ENCODE peak calls at places on chromosomes 11 and 22, in nine cellular contexts. K is heart left ventricle, G is fibroblast of pulmonary artery, O is choroid plexus epithelial cell, W is heart right ventricle, H is skeletal muscle cell, U is mesendoderm, D is NB4, B is lower lobe of right lung. X is an unnamed sample.
A peak's percentile ranks its signal among the peaks of the same experiment; 100 is the strongest.

GRCh38 chr11:128690746-128691091 is 3.2 kb upstream of the FLI1 start:
- DNase-seq in K (peak; percentile 58), G (no peak), O (no peak), W (peak; percentile 21), H (no peak), U (peak; percentile 42), D (peak; percentile 46), B (peak; percentile 51), X (no peak)

GRCh38 chr11:75303544-75304224 is 47.8 kb downstream of the ARRB1 start:
- DNase-seq in K (no peak), G (no peak), O (peak; percentile 47), W (no peak), H (no peak), U (no peak), D (no peak), B (no peak), X (no peak)

GRCh38 chr11:93767018-93767417 is 17.1 kb upstream of the MED17 start:
- DNase-seq in K (no peak), G (no peak), O (no peak), W (no peak), H (no peak), U (peak; percentile 45), D (no peak), B (no peak), X (no peak)

GRCh38 chr22:41397143-41397811 is 15.5 kb downstream of the TEF start:
- DNase-seq in K (no peak), G (no peak), O (no peak), W (no peak), H (no peak), U (no peak), D (no peak), B (no peak), X (no peak)

GRCh38 chr22:29479417-29480261 is at the start of gene NEFH:
- DNase-seq in K (no peak), G (no peak), O (no peak), W (no peak), H (no peak), U (no peak), D (no peak), B (no peak), X (no peak)

GRCh38 chr11:9016916-9017642 is 13.3 kb upstream of the NRIP3 start:
- DNase-seq in K (no peak), G (no peak), O (no peak), W (no peak), H (no peak), U (no peak), D (no peak), B (no peak), X (no peak)

GRCh38 chr11:119536801-119537200 is 113.8 kb upstream of the THY1 start:
- DNase-seq in K (no peak), G (no peak), O (no peak), W (no peak), H (no peak), U (peak; percentile 30), D (no peak), B (no peak), X (no peak)

GRCh38 chr11:62295504-62295903 is 3.4 kb downstream of the SCGB1D4 start:
- DNase-seq in K (no peak), G (peak; percentile 55), O (peak; percentile 57), W (no peak), H (no peak), U (peak; percentile 51), D (peak; percentile 54), B (no peak), X (peak; percentile 9)

GRCh38 chr11:67057410-67057757 is 737 bp downstream of the RHOD start:
- DNase-seq in K (no peak), G (no peak), O (no peak), W (peak; percentile 37), H (no peak), U (no peak), D (no peak), B (no peak), X (no peak)

GRCh38 chr11:60915250-60915914 is 1.4 kb downstream of the TMEM109 start:
- DNase-seq in K (no peak), G (peak; percentile 56), O (peak; percentile 44), W (no peak), H (peak; percentile 6), U (peak; percentile 86), D (peak; percentile 86), B (peak; percentile 76), X (peak; percentile 65)

GRCh38 chr22:50138988-50139387 is 31.5 kb upstream of the PANX2 start:
- DNase-seq in K (no peak), G (no peak), O (no peak), W (no peak), H (no peak), U (no peak), D (no peak), B (no peak), X (no peak)

DNA sequence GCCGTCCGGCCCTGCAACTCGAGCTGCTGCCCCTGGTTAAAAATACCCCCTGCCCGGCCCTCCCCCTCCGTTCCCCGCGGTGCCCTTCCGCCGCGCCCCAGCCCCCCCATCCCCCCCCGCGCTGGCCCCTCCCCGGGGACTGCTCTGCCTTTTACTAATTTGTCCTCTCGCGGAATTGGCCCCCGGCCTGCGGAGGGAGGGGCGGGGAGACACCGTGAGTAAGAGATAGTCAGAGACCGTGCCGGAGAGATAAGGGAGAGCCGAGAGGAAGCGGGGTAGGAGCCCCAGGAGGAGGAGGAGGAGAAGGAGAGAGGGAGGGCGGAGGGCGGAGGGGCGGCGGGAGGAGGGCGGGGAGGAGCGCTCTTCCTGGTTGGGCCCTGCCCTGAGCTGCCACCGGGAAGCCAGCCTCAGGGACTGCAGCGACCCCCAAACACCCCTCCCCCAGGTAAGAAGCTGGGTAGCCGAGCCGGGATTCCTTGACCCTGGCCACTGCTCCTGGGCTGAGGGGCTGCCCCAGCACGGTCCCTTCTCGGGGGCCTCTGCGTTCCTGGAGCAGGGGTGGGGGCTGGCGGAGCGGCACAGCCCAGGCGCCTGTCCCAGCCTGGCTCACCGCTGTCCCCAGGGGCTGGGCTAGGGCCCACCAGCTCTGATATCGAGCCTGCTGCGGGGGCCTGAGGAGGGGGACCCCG is at the start of gene CAPN1:
- DNase-seq in K (peak; percentile 92), G (peak; percentile 92), O (peak; percentile 75), W (peak; percentile 85), H (no peak), U (peak; percentile 96), D (peak; percentile 97), B (peak; percentile 83), X (peak; percentile 76)
- H3K4me3 ChIP-seq in K (peak within 1 kb of the TSS; percentile 79), G (peak within 1 kb of the TSS; percentile 91), O (peak within 1 kb of the TSS; percentile 87), W (peak within 1 kb of the TSS; percentile 76), H (peak within 1 kb of the TSS; percentile 93), U (peak within 1 kb of the TSS; percentile 34), D (peak within 1 kb of the TSS; percentile 88), B (peak within 1 kb of the TSS; percentile 98), X (peak within 1 kb of the TSS; percentile 91)

GRCh38 chr11:44305149-44305642 is 4.7 kb downstream of the ALX4 start:
- DNase-seq in K (no peak), G (no peak), O (no peak), W (no peak), H (no peak), U (no peak), D (no peak), B (no peak), X (no peak)
- H3K4me3 ChIP-seq in K (peak overlapping the region; percentile 53), G (peak overlapping the region; percentile 47), O (peak overlapping the region; percentile 50), W (peak overlapping the region; percentile 56), H (peak overlapping the region; percentile 43), U (no peak overlapping the region), D (peak overlapping the region; percentile 25), B (peak overlapping the region; percentile 75), X (peak overlapping the region; percentile 52)

GRCh38 chr11:30017467-30017895 is 651 bp upstream of the KCNA4 start:
- DNase-seq in K (peak; percentile 28), G (no peak), O (no peak), W (no peak), H (no peak), U (peak; percentile 21), D (no peak), B (no peak), X (no peak)
- H3K4me3 ChIP-seq in K (peak overlapping the region; percentile 67), G (peak overlapping the region; percentile 52), O (no peak overlapping the region), W (peak overlapping the region; percentile 61), H (no peak overlapping the region), U (no peak overlapping the region), D (no peak overlapping the region), B (peak overlapping the region; percentile 45), X (no peak overlapping the region)

GRCh38 chr11:76863196-76863777 is 2.6 kb downstream of the ACER3 start:
- DNase-seq in K (no peak), G (no peak), O (no peak), W (no peak), H (no peak), U (no peak), D (peak; percentile 89), B (peak; percentile 54), X (no peak)

GRCh38 chr11:76859708-76860233 is 947 bp upstream of the ACER3 start:
- DNase-seq in K (no peak), G (no peak), O (no peak), W (no peak), H (no peak), U (no peak), D (no peak), B (no peak), X (no peak)

GRCh38 chr11:76857776-76858461 is 2.8 kb upstream of the ACER3 start:
- DNase-seq in K (no peak), G (no peak), O (no peak), W (no peak), H (no peak), U (no peak), D (peak; percentile 74), B (no peak), X (no peak)

GRCh38 chr11:76860539-76861475 is at the start of gene ACER3:
- DNase-seq in K (peak; percentile 97), G (peak; percentile 85), O (peak; percentile 88), W (peak; percentile 95), H (peak; percentile 44), U (peak; percentile 96), D (peak; percentile 95), B (peak; percentile 97), X (peak; percentile 85)

DNA sequence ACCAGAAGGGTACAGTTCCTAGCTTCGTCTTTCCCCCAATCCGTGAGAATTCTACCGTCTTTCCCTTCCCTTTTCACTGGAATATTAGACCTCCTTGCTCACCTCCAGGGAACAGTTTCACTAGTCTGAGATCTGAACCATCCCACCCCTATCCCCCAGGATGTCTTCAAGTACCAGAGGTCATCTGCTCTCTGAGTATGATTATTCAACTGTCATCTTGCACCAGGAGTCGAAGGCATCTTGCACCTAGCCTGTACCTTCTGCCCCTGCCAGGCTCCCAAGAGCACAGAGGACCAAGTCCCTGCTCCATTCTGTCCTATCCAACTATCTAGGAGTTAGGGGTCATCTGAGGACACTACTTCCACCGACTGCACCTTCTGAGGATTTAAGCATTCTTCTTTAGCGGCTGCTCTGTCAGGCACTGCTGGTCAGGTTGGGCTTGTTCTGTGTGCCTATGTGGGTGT is 804 bp downstream of the ACER3 start:
- DNase-seq in K (no peak), G (no peak), O (no peak), W (no peak), H (no peak), U (peak; percentile 14), D (peak; percentile 33), B (no peak), X (no peak)
- H3K4me3 ChIP-seq in K (peak overlapping the region; percentile 62), G (peak overlapping the region; percentile 76), O (peak overlapping the region; percentile 87), W (peak overlapping the region; percentile 77), H (peak overlapping the region; percentile 78), U (peak overlapping the region; percentile 78), D (peak overlapping the region; percentile 77), B (peak overlapping the region; percentile 76), X (peak overlapping the region; percentile 89)